ENCODE peak calls at places on chromosomes 13 and 19, in nine cellular contexts. One of them, this sample, is unnamed.

GRCh38 chr19:39637891-39638290 is 17.8 kb upstream of the LGALS16 start:
- DNase-seq in NCI-H1436: no peak
- DNase-seq in T-cell: no peak
- DNase-seq in activated CD4-positive, CD25-positive, alpha-beta regulatory T cell: no peak
- DNase-seq in NCI-H2029: no peak
- DNase-seq in colonic mucosa: no peak
- DNase-seq in K562: no peak
- DNase-seq in left ventricle myocardium superior: no peak
- DNase-seq in HCT116: no peak
- DNase-seq in this sample: no peak

GRCh38 chr19:30696514-30696913 is 324.3 kb downstream of the ZNF536 start:
- DNase-seq in HCT116: no peak
- DNase-seq in NCI-H1436: no peak
- DNase-seq in activated CD4-positive, CD25-positive, alpha-beta regulatory T cell: no peak
- DNase-seq in K562: peak
- DNase-seq in left ventricle myocardium superior: peak
- DNase-seq in colonic mucosa: no peak
- DNase-seq in T-cell: no peak
- DNase-seq in NCI-H2029: no peak
- DNase-seq in this sample: peak

GRCh38 chr13:29684441-29684840 is 89.0 kb upstream of the SLC7A1 start:
- DNase-seq in K562: no peak
- DNase-seq in left ventricle myocardium superior: no peak
- DNase-seq in activated CD4-positive, CD25-positive, alpha-beta regulatory T cell: no peak
- DNase-seq in colonic mucosa: no peak
- DNase-seq in HCT116: no peak
- DNase-seq in NCI-H1436: no peak
- DNase-seq in T-cell: no peak
- DNase-seq in NCI-H2029: no peak
- DNase-seq in this sample: no peak

GRCh38 chr19:3387645-3388589 is 21.5 kb downstream of the NFIC start:
- DNase-seq in K562: no peak
- DNase-seq in NCI-H2029: peak
- DNase-seq in T-cell: no peak
- DNase-seq in activated CD4-positive, CD25-positive, alpha-beta regulatory T cell: no peak
- DNase-seq in colonic mucosa: peak
- DNase-seq in NCI-H1436: peak
- DNase-seq in left ventricle myocardium superior: peak
- DNase-seq in HCT116: no peak
- DNase-seq in this sample: no peak

GRCh38 chr13:23212621-23213020 is 31.8 kb downstream of the SGCG start:
- DNase-seq in colonic mucosa: no peak
- DNase-seq in activated CD4-positive, CD25-positive, alpha-beta regulatory T cell: no peak
- DNase-seq in NCI-H1436: no peak
- DNase-seq in T-cell: no peak
- DNase-seq in HCT116: no peak
- DNase-seq in NCI-H2029: no peak
- DNase-seq in K562: no peak
- DNase-seq in left ventricle myocardium superior: no peak
- DNase-seq in this sample: no peak

GRCh38 chr13:113926951-113927660 is 46.8 kb downstream of the C13orf46 start:
- DNase-seq in NCI-H1436: no peak
- DNase-seq in activated CD4-positive, CD25-positive, alpha-beta regulatory T cell: no peak
- DNase-seq in HCT116: no peak
- DNase-seq in K562: no peak
- DNase-seq in left ventricle myocardium superior: peak
- DNase-seq in NCI-H2029: no peak
- DNase-seq in T-cell: no peak
- DNase-seq in colonic mucosa: no peak
- DNase-seq in this sample: no peak

GRCh38 chr13:63190742-63191141 is 1775.1 kb upstream of the PCDH20 start:
- DNase-seq in HCT116: no peak
- DNase-seq in activated CD4-positive, CD25-positive, alpha-beta regulatory T cell: no peak
- DNase-seq in K562: no peak
- DNase-seq in T-cell: no peak
- DNase-seq in left ventricle myocardium superior: no peak
- DNase-seq in colonic mucosa: no peak
- DNase-seq in NCI-H2029: no peak
- DNase-seq in NCI-H1436: no peak
- DNase-seq in this sample: no peak

GRCh38 chr19:58566989-58567388 is 6.1 kb downstream of the MZF1 start:
- DNase-seq in NCI-H1436: no peak
- DNase-seq in NCI-H2029: no peak
- DNase-seq in K562: no peak
- DNase-seq in colonic mucosa: no peak
- DNase-seq in HCT116: no peak
- DNase-seq in left ventricle myocardium superior: no peak
- DNase-seq in activated CD4-positive, CD25-positive, alpha-beta regulatory T cell: no peak
- DNase-seq in T-cell: no peak
- DNase-seq in this sample: no peak

GRCh38 chr19:35365303-35365702 is 5.6 kb upstream of the GPR42 start:
- DNase-seq in colonic mucosa: no peak
- DNase-seq in K562: no peak
- DNase-seq in NCI-H1436: no peak
- DNase-seq in activated CD4-positive, CD25-positive, alpha-beta regulatory T cell: no peak
- DNase-seq in NCI-H2029: no peak
- DNase-seq in left ventricle myocardium superior: no peak
- DNase-seq in HCT116: no peak
- DNase-seq in T-cell: no peak
- DNase-seq in this sample: no peak

GRCh38 chr13:109028626-109029025 is 399.2 kb downstream of the MYO16 start:
- DNase-seq in K562: no peak
- DNase-seq in colonic mucosa: no peak
- DNase-seq in left ventricle myocardium superior: no peak
- DNase-seq in NCI-H2029: no peak
- DNase-seq in HCT116: no peak
- DNase-seq in activated CD4-positive, CD25-positive, alpha-beta regulatory T cell: no peak
- DNase-seq in NCI-H1436: no peak
- DNase-seq in T-cell: no peak
- DNase-seq in this sample: no peak

GRCh38 chr19:50008532-50008931 is 16.6 kb downstream of the VRK3 start:
- DNase-seq in NCI-H1436: no peak
- DNase-seq in K562: no peak
- DNase-seq in left ventricle myocardium superior: no peak
- DNase-seq in colonic mucosa: no peak
- DNase-seq in NCI-H2029: no peak
- DNase-seq in T-cell: no peak
- DNase-seq in HCT116: no peak
- DNase-seq in activated CD4-positive, CD25-positive, alpha-beta regulatory T cell: no peak
- DNase-seq in this sample: no peak

GRCh38 chr13:45700971-45701900 is 884 bp upstream of the CBY2 start:
- DNase-seq in left ventricle myocardium superior: no peak
- DNase-seq in colonic mucosa: no peak
- DNase-seq in T-cell: no peak
- DNase-seq in NCI-H1436: no peak
- DNase-seq in activated CD4-positive, CD25-positive, alpha-beta regulatory T cell: no peak
- DNase-seq in K562: peak
- DNase-seq in HCT116: no peak
- DNase-seq in NCI-H2029: no peak
- DNase-seq in this sample: no peak

GRCh38 chr19:21491161-21491560 is 14.2 kb upstream of the ZNF429 start:
- DNase-seq in T-cell: no peak
- DNase-seq in colonic mucosa: no peak
- DNase-seq in K562: no peak
- DNase-seq in NCI-H2029: no peak
- DNase-seq in left ventricle myocardium superior: no peak
- DNase-seq in HCT116: no peak
- DNase-seq in NCI-H1436: no peak
- DNase-seq in activated CD4-positive, CD25-positive, alpha-beta regulatory T cell: no peak
- DNase-seq in this sample: no peak

GRCh38 chr19:18161691-18162039 is 8.7 kb downstream of the PIK3R2 start:
- DNase-seq in NCI-H1436: no peak
- DNase-seq in left ventricle myocardium superior: no peak
- DNase-seq in activated CD4-positive, CD25-positive, alpha-beta regulatory T cell: no peak
- DNase-seq in colonic mucosa: no peak
- DNase-seq in HCT116: no peak
- DNase-seq in T-cell: no peak
- DNase-seq in NCI-H2029: no peak
- DNase-seq in K562: no peak
- DNase-seq in this sample: no peak

GRCh38 chr13:49716615-49717014 is 25.3 kb upstream of the EBPL start:
- DNase-seq in NCI-H1436: no peak
- DNase-seq in colonic mucosa: no peak
- DNase-seq in K562: no peak
- DNase-seq in HCT116: no peak
- DNase-seq in activated CD4-positive, CD25-positive, alpha-beta regulatory T cell: no peak
- DNase-seq in NCI-H2029: no peak
- DNase-seq in T-cell: no peak
- DNase-seq in left ventricle myocardium superior: no peak
- DNase-seq in this sample: no peak

GRCh38 chr19:34468400-34468799 is 13.2 kb upstream of the WTIP start:
- DNase-seq in NCI-H1436: no peak
- DNase-seq in activated CD4-positive, CD25-positive, alpha-beta regulatory T cell: no peak
- DNase-seq in colonic mucosa: no peak
- DNase-seq in K562: no peak
- DNase-seq in left ventricle myocardium superior: no peak
- DNase-seq in T-cell: no peak
- DNase-seq in NCI-H2029: no peak
- DNase-seq in HCT116: no peak
- DNase-seq in this sample: no peak

GRCh38 chr13:35771898-35772297 is 295.4 kb upstream of the MAB21L1 start:
- DNase-seq in colonic mucosa: no peak
- DNase-seq in NCI-H1436: no peak
- DNase-seq in K562: no peak
- DNase-seq in HCT116: no peak
- DNase-seq in NCI-H2029: no peak
- DNase-seq in left ventricle myocardium superior: no peak
- DNase-seq in T-cell: no peak
- DNase-seq in activated CD4-positive, CD25-positive, alpha-beta regulatory T cell: no peak
- DNase-seq in this sample: no peak

GRCh38 chr19:50420808-50421207 is 2.1 kb downstream of the SPIB start:
- DNase-seq in NCI-H1436: no peak
- DNase-seq in K562: no peak
- DNase-seq in colonic mucosa: no peak
- DNase-seq in left ventricle myocardium superior: no peak
- DNase-seq in NCI-H2029: no peak
- DNase-seq in activated CD4-positive, CD25-positive, alpha-beta regulatory T cell: no peak
- DNase-seq in T-cell: no peak
- DNase-seq in HCT116: no peak
- DNase-seq in this sample: no peak

GRCh38 chr13:81318231-81319019 is 977.5 kb upstream of the SPRY2 start:
- DNase-seq in K562: no peak
- DNase-seq in left ventricle myocardium superior: no peak
- DNase-seq in NCI-H1436: no peak
- DNase-seq in NCI-H2029: no peak
- DNase-seq in activated CD4-positive, CD25-positive, alpha-beta regulatory T cell: no peak
- DNase-seq in T-cell: no peak
- DNase-seq in HCT116: no peak
- DNase-seq in colonic mucosa: no peak
- DNase-seq in this sample: no peak

GRCh38 chr13:20405691-20406090 is 120.0 kb downstream of the CRYL1 start:
- DNase-seq in NCI-H1436: no peak
- DNase-seq in NCI-H2029: no peak
- DNase-seq in left ventricle myocardium superior: no peak
- DNase-seq in T-cell: no peak
- DNase-seq in HCT116: no peak
- DNase-seq in activated CD4-positive, CD25-positive, alpha-beta regulatory T cell: no peak
- DNase-seq in colonic mucosa: no peak
- DNase-seq in K562: no peak
- DNase-seq in this sample: no peak

GRCh38 chr19:5038631-5039271 is 69.8 kb downstream of the KDM4B start:
- DNase-seq in colonic mucosa: no peak
- DNase-seq in K562: peak
- DNase-seq in HCT116: no peak
- DNase-seq in activated CD4-positive, CD25-positive, alpha-beta regulatory T cell: no peak
- DNase-seq in T-cell: no peak
- DNase-seq in left ventricle myocardium superior: no peak
- DNase-seq in NCI-H1436: no peak
- DNase-seq in NCI-H2029: peak
- DNase-seq in this sample: peak

GRCh38 chr19:31518626-31519025 is 169.4 kb upstream of the TSHZ3 start:
- DNase-seq in NCI-H2029: no peak
- DNase-seq in activated CD4-positive, CD25-positive, alpha-beta regulatory T cell: no peak
- DNase-seq in left ventricle myocardium superior: no peak
- DNase-seq in K562: no peak
- DNase-seq in colonic mucosa: no peak
- DNase-seq in HCT116: no peak
- DNase-seq in T-cell: no peak
- DNase-seq in NCI-H1436: no peak
- DNase-seq in this sample: no peak

GRCh38 chr13:38358703-38359102 is 9.1 kb downstream of the UFM1 start:
- DNase-seq in left ventricle myocardium superior: no peak
- DNase-seq in activated CD4-positive, CD25-positive, alpha-beta regulatory T cell: no peak
- DNase-seq in NCI-H1436: no peak
- DNase-seq in T-cell: no peak
- DNase-seq in HCT116: no peak
- DNase-seq in K562: no peak
- DNase-seq in colonic mucosa: no peak
- DNase-seq in NCI-H2029: no peak
- DNase-seq in this sample: no peak

GRCh38 chr13:42803563-42804212 is 22.3 kb downstream of the FAM216B start:
- DNase-seq in T-cell: no peak
- DNase-seq in NCI-H2029: no peak
- DNase-seq in colonic mucosa: no peak
- DNase-seq in activated CD4-positive, CD25-positive, alpha-beta regulatory T cell: no peak
- DNase-seq in left ventricle myocardium superior: no peak
- DNase-seq in HCT116: no peak
- DNase-seq in NCI-H1436: no peak
- DNase-seq in K562: no peak
- DNase-seq in this sample: no peak

GRCh38 chr13:37531054-37531453 is 67.5 kb downstream of the POSTN start:
- DNase-seq in left ventricle myocardium superior: no peak
- DNase-seq in T-cell: no peak
- DNase-seq in NCI-H1436: no peak
- DNase-seq in activated CD4-positive, CD25-positive, alpha-beta regulatory T cell: no peak
- DNase-seq in NCI-H2029: no peak
- DNase-seq in colonic mucosa: no peak
- DNase-seq in HCT116: no peak
- DNase-seq in K562: no peak
- DNase-seq in this sample: no peak

GRCh38 chr19:47434088-47434487 is 14.8 kb upstream of the MEIS3 start:
- DNase-seq in NCI-H1436: no peak
- DNase-seq in HCT116: no peak
- DNase-seq in NCI-H2029: no peak
- DNase-seq in activated CD4-positive, CD25-positive, alpha-beta regulatory T cell: no peak
- DNase-seq in colonic mucosa: no peak
- DNase-seq in left ventricle myocardium superior: no peak
- DNase-seq in T-cell: no peak
- DNase-seq in K562: no peak
- DNase-seq in this sample: no peak

GRCh38 chr13:27619711-27620376 is 485 bp downstream of the LNX2 start:
- DNase-seq in left ventricle myocardium superior: peak
- DNase-seq in NCI-H1436: no peak
- DNase-seq in T-cell: peak
- DNase-seq in colonic mucosa: peak
- DNase-seq in HCT116: no peak
- DNase-seq in activated CD4-positive, CD25-positive, alpha-beta regulatory T cell: peak
- DNase-seq in NCI-H2029: no peak
- DNase-seq in K562: no peak
- DNase-seq in this sample: peak

GRCh38 chr13:33126909-33127607 is 110.8 kb downstream of the KL start:
- DNase-seq in colonic mucosa: no peak
- DNase-seq in activated CD4-positive, CD25-positive, alpha-beta regulatory T cell: no peak
- DNase-seq in T-cell: no peak
- DNase-seq in NCI-H1436: no peak
- DNase-seq in left ventricle myocardium superior: peak
- DNase-seq in NCI-H2029: no peak
- DNase-seq in HCT116: no peak
- DNase-seq in K562: no peak
- DNase-seq in this sample: no peak

GRCh38 chr19:43420954-43421353 is 6.3 kb downstream of the TEX101 start:
- DNase-seq in HCT116: no peak
- DNase-seq in NCI-H2029: no peak
- DNase-seq in NCI-H1436: no peak
- DNase-seq in colonic mucosa: no peak
- DNase-seq in K562: no peak
- DNase-seq in T-cell: no peak
- DNase-seq in activated CD4-positive, CD25-positive, alpha-beta regulatory T cell: no peak
- DNase-seq in left ventricle myocardium superior: no peak
- DNase-seq in this sample: no peak

GRCh38 chr19:37403403-37403802 is 32.5 kb downstream of the ZNF527 start:
- DNase-seq in HCT116: no peak
- DNase-seq in activated CD4-positive, CD25-positive, alpha-beta regulatory T cell: no peak
- DNase-seq in left ventricle myocardium superior: no peak
- DNase-seq in K562: no peak
- DNase-seq in T-cell: no peak
- DNase-seq in NCI-H1436: no peak
- DNase-seq in NCI-H2029: no peak
- DNase-seq in colonic mucosa: no peak
- DNase-seq in this sample: no peak

This sample was measured in NAMALWA.